ENCODE peak calls at places on chromosomes 6 and 20, in six cellular contexts. W, K, B, P, Z and C are unnamed samples.

GRCh38 chr20:49149281-49150045 is 38.7 kb downstream of the STAU1 start:
- DNase-seq in W (no peak), K (no peak), B (no peak), P (no peak), Z (no peak), C (no peak)

GRCh38 chr20:49578436-49578835 is 10.5 kb upstream of the PTGIS start:
- DNase-seq in W (no peak), K (no peak), B (peak), P (no peak), Z (no peak), C (no peak)

GRCh38 chr6:75492769-75493168 is 831 bp downstream of the FILIP1 start:
- DNase-seq in W (no peak), K (no peak), B (no peak), P (no peak), Z (no peak), C (no peak)

GRCh38 chr20:47922280-47922675 is 137.0 kb upstream of the SULF2 start:
- DNase-seq in W (no peak), K (no peak), B (no peak), P (no peak), Z (peak), C (no peak)

GRCh38 chr6:169949501-169950097 is 198.2 kb downstream of the ERMARD start:
- DNase-seq in W (no peak), K (no peak), B (no peak), P (peak), Z (no peak), C (no peak)

GRCh38 chr6:72699142-72699541 is 77.3 kb downstream of the KCNQ5 start:
- DNase-seq in W (no peak), K (no peak), B (no peak), P (no peak), Z (no peak), C (no peak)

GRCh38 chr20:41619360-41620115 is 1.4 kb upstream of the CHD6 start:
- DNase-seq in W (no peak), K (no peak), B (no peak), P (no peak), Z (peak), C (no peak)

GRCh38 chr6:110360671-110361070 is 2.5 kb upstream of the METTL24 start:
- DNase-seq in W (no peak), K (no peak), B (no peak), P (no peak), Z (no peak), C (no peak)

GRCh38 chr6:23180504-23181293 is 611.3 kb downstream of the HDGFL1 start:
- DNase-seq in W (no peak), K (peak), B (no peak), P (no peak), Z (peak), C (peak)

GRCh38 chr6:45986746-45987274 is 28.9 kb downstream of the CLIC5 start:
- DNase-seq in W (no peak), K (no peak), B (no peak), P (no peak), Z (no peak), C (no peak)

GRCh38 chr6:51024126-51024525 is 205.5 kb downstream of the TFAP2B start:
- DNase-seq in W (no peak), K (no peak), B (no peak), P (no peak), Z (no peak), C (no peak)

GRCh38 chr6:124964084-124964763 is 2.0 kb downstream of the RNF217 start:
- DNase-seq in W (no peak), K (no peak), B (no peak), P (no peak), Z (peak), C (no peak)

GRCh38 chr6:97077380-97077779 is 152.9 kb downstream of the KLHL32 start:
- DNase-seq in W (no peak), K (no peak), B (no peak), P (no peak), Z (no peak), C (no peak)

GRCh38 chr6:35415065-35415880 is 36.9 kb upstream of the FANCE start:
- DNase-seq in W (peak), K (peak), B (no peak), P (no peak), Z (peak), C (peak)

GRCh38 chr20:12594410-12595130 is 414.2 kb upstream of the SPTLC3 start:
- DNase-seq in W (no peak), K (no peak), B (no peak), P (no peak), Z (no peak), C (no peak)

GRCh38 chr20:62318411-62319345 is 15.9 kb downstream of the ADRM1 start:
- DNase-seq in W (peak), K (no peak), B (no peak), P (no peak), Z (no peak), C (no peak)

GRCh38 chr6:66731310-66731709 is 1024.3 kb upstream of the EYS start:
- DNase-seq in W (no peak), K (no peak), B (no peak), P (no peak), Z (no peak), C (no peak)

GRCh38 chr6:66740346-66740745 is 1033.3 kb upstream of the EYS start:
- DNase-seq in W (no peak), K (no peak), B (no peak), P (no peak), Z (no peak), C (no peak)

DNA sequence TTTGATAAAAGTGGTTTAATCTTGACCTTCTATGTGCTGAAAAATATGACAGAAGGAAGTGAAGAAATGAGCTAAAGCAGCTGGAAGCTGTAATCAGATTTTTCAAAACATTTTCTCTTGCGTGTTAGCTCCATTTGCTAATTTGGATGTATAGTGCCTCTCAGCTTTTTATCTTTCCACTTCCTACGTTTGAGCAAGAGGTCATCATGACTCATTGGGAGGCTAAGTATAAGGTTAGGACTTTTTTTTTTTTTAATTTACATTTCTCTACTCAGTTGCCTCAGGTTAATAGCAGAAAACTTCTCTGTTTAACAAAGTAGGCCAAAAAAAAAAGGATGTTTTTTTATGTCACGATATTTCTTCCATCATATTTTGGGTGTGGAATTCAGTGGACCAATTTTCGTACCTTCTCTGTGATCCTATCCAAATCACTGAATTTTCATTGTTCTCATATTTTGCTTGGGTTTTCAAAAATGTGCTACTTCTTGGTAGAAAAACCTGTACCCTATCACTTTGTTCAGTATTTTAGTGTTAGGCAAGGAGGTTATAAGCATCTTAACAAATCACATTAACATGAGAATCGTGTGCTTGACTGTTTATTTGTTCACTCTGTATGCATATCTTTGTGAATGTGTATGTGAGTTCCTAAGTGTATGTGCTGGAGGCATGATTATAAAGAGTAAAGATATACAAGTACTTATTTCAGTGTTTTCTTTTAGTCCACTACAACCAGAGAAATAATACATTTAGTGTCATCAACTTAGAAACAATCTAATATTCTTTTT is 1028.3 kb upstream of the EYS start:
- DNase-seq in W (no peak), K (no peak), B (no peak), P (no peak), Z (no peak), C (no peak)
- H3K27ac ChIP-seq in W (no peak), K (no peak), B (no peak), P (no peak), Z (no peak), C (no peak)

DNA sequence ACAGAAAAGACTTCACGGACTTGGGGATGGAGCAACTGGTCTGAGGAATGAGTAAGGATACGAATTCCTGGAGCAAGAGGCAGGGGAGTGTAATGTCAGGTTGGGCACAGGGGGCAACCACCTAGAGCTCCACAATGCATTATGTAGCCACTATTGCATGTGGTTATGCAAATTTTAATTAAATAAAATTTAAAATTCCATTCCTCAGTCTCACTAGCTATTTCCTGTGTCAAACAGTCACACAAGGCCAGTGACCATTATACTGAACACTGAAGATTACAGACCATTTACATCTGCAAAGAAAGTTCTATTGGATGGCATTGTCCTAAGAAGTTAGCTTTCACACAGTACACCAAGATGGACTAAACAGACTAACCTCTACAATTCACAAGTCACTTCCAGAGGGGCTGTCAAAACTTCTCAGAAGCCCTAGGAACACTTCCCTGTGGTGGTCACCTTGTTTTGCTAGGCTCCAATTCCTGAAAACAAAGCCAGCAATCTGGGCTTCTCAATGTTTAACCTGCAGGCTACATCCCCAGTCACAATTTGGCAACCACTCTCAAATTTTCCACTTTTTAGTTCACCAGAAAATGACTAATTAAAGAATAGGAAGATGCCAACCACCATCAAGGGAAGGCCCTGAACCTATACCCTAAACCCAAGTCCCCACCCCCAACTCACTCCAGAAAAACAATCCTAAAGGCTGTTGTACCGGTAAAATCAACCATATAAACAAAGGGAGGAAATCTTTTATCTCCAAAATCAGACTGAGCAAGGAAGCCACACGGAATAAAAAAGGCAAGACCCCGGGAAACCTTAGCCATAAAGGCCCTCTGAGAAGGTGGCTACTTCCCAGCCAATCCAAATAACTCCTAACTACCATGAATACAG is 34.2 kb upstream of the C20orf203 start:
- DNase-seq in W (no peak), K (no peak), B (no peak), P (no peak), Z (peak), C (no peak)
- H3K27ac ChIP-seq in W (no peak), K (no peak), B (no peak), P (no peak), Z (peak), C (no peak)

GRCh38 chr6:68677119-68677518 is 42.0 kb downstream of the ADGRB3 start:
- DNase-seq in W (no peak), K (no peak), B (no peak), P (no peak), Z (no peak), C (no peak)

GRCh38 chr6:68679399-68679798 is 44.3 kb downstream of the ADGRB3 start:
- DNase-seq in W (no peak), K (no peak), B (no peak), P (no peak), Z (no peak), C (no peak)

GRCh38 chr6:68680244-68680643 is 45.2 kb downstream of the ADGRB3 start:
- DNase-seq in W (no peak), K (no peak), B (no peak), P (no peak), Z (no peak), C (no peak)
- H3K27ac ChIP-seq in W (no peak), K (no peak), B (no peak), P (no peak), Z (no peak), C (no peak)

DNA sequence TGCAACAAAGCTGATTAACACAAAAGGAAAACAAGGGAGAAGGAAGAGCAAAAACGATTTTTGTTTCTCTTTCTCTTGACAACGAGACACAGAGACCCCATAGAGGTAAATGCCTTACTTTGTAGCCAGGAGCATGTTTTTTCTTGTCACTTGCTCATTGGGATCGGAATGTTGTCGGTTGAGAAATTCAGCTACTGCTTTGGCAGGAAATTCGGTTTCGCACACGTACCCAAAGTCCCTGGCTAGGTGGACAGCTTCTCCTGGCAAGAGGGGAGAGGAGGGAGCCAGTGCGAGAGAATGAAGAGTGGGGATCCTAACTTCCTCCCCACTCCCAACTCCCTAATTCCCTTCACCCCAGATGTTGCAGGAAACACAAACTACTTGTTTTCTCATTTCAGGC is 14.5 kb downstream of the TFAP2A start:
- DNase-seq in W (no peak), K (no peak), B (no peak), P (no peak), Z (no peak), C (no peak)
- H3K27ac ChIP-seq in W (no peak), K (no peak), B (no peak), P (no peak), Z (no peak), C (no peak)

GRCh38 chr6:28880894-28881780 is 42.6 kb downstream of the TRIM27 start:
- DNase-seq in W (peak), K (peak), B (no peak), P (no peak), Z (peak), C (peak)

GRCh38 chr6:28885149-28885738 is 38.5 kb downstream of the TRIM27 start:
- DNase-seq in W (no peak), K (no peak), B (no peak), P (no peak), Z (no peak), C (no peak)

GRCh38 chr6:28884423-28885148 is 39.2 kb downstream of the TRIM27 start:
- DNase-seq in W (peak), K (no peak), B (no peak), P (no peak), Z (no peak), C (no peak)

GRCh38 chr6:28876702-28877101 is 47.1 kb downstream of the TRIM27 start:
- DNase-seq in W (no peak), K (no peak), B (no peak), P (no peak), Z (no peak), C (no peak)

DNA sequence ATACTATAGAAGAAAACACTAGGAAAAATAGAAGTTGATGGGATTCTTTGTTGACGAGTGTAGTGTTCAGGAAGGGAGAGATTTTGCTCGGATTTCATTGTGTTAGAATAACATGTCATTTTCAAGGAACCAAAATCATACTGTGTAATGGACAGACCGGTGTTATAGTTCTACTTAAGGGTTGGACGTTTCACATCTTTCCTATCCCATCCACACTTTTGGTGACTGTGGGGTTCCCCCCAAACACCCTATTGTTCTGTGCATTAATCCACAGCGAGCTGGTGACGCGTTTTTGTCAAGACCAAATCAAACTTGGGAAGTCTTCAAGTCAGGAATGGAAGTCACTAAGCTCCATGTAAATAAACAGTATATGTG is 43.3 kb downstream of the TRIM27 start:
- DNase-seq in W (no peak), K (no peak), B (no peak), P (no peak), Z (no peak), C (no peak)
- H3K27ac ChIP-seq in W (no peak), K (no peak), B (no peak), P (no peak), Z (no peak), C (no peak)

DNA sequence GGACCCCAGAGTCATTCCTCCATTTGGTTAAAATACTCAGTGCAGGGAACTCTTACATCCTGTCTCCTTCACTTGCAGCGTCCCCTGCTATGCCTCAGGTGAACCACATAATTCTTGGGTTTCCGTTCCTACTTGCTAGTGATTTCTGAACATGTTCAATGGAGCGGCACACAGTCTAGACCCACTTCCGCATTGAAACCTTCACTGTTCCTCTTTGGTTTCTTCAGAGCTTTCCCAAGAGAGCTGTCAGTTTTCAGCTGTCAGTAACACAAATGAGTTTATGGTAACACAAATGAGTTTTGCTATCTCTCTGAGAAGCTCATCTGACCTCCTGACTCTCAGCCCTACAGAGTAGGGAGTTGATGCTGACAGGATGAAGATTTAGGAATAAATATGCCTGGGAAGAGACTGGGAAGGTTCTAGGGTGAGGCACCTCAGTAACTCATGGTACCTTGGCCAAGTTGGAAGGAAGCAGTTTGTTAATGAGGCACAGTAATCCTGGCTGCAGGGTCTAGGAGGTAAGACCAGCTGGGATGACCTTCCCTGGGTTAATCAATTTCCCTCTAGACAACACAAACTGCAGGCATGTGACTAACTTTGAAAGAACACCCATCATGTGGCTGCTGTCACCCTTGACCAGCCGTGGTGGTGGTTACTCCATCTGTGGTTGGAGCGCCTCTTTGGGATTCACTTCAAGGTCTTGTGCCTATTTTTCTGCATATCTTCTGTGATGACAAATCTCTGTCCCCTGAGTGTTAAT is 5.4 kb downstream of the SYS1 start:
- DNase-seq in W (peak), K (no peak), B (no peak), P (no peak), Z (no peak), C (no peak)
- H3K27ac ChIP-seq in W (no peak), K (no peak), B (no peak), P (peak), Z (no peak), C (no peak)

GRCh38 chr20:911882-912600 is 4.1 kb downstream of the ANGPT4 start:
- DNase-seq in W (no peak), K (no peak), B (no peak), P (no peak), Z (no peak), C (no peak)

GRCh38 chr20:909641-910040 is 6.5 kb downstream of the ANGPT4 start:
- DNase-seq in W (no peak), K (no peak), B (no peak), P (no peak), Z (no peak), C (no peak)

GRCh38 chr20:913306-913849 is 2.8 kb downstream of the ANGPT4 start:
- DNase-seq in W (no peak), K (no peak), B (no peak), P (no peak), Z (no peak), C (no peak)

GRCh38 chr20:910840-911770 is 5.0 kb downstream of the ANGPT4 start:
- DNase-seq in W (no peak), K (peak), B (no peak), P (no peak), Z (peak), C (no peak)

GRCh38 chr20:910132-910839 is 5.8 kb downstream of the ANGPT4 start:
- DNase-seq in W (no peak), K (peak), B (no peak), P (no peak), Z (no peak), C (no peak)
- H3K27ac ChIP-seq in W (no peak), K (peak), B (peak), P (no peak), Z (peak), C (no peak)

GRCh38 chr20:45353746-45354145 is 5.5 kb upstream of the SDC4 start:
- DNase-seq in W (no peak), K (no peak), B (no peak), P (no peak), Z (no peak), C (no peak)

GRCh38 chr20:45355209-45355608 is 7.0 kb upstream of the SDC4 start:
- DNase-seq in W (no peak), K (no peak), B (no peak), P (no peak), Z (peak), C (no peak)

GRCh38 chr20:45352729-45353128 is 4.5 kb upstream of the SDC4 start:
- DNase-seq in W (no peak), K (no peak), B (no peak), P (no peak), Z (no peak), C (no peak)

GRCh38 chr20:45355685-45356084 is 7.3 kb upstream of the SYS1 start:
- DNase-seq in W (no peak), K (no peak), B (no peak), P (no peak), Z (no peak), C (no peak)

GRCh38 chr20:45354423-45355208 is 6.4 kb upstream of the SDC4 start:
- DNase-seq in W (no peak), K (no peak), B (no peak), P (no peak), Z (peak), C (no peak)
- H3K27ac ChIP-seq in W (no peak), K (no peak), B (no peak), P (peak), Z (peak), C (no peak)